ENCODE peak calls at places on chromosomes 2 and 18, in five cellular contexts. H, Z, G, F and Q are unnamed samples.

GRCh38 chr2:2112416-2113131 is 218.5 kb downstream of the MYT1L start:
- DNase-seq in H (no peak), Z (no peak), G (no peak), F (no peak), Q (no peak)

GRCh38 chr2:159084395-159085370 is 116.2 kb downstream of the TANC1 start:
- DNase-seq in H (no peak), Z (no peak), G (no peak), F (no peak), Q (no peak)

GRCh38 chr2:16103614-16104344 is 163.4 kb downstream of the MYCN start:
- DNase-seq in H (no peak), Z (no peak), G (no peak), F (no peak), Q (no peak)

GRCh38 chr2:200765995-200766660 is 45.6 kb upstream of the BZW1 start:
- DNase-seq in H (no peak), Z (no peak), G (no peak), F (no peak), Q (no peak)

GRCh38 chr2:9703701-9704221 is 73.0 kb upstream of the YWHAQ start:
- DNase-seq in H (no peak), Z (peak; percentile 98), G (peak; percentile 14), F (peak; percentile 79), Q (no peak)

GRCh38 chr2:105313877-105314276 is 15.7 kb downstream of the TGFBRAP1 start:
- DNase-seq in H (no peak), Z (no peak), G (no peak), F (no peak), Q (no peak)

GRCh38 chr2:111225871-111226270 is 105.2 kb downstream of the BCL2L11 start:
- DNase-seq in H (no peak), Z (no peak), G (no peak), F (no peak), Q (peak; percentile 26)

GRCh38 chr18:9017900-9018217 is 84.6 kb upstream of the NDUFV2 start:
- DNase-seq in H (no peak), Z (no peak), G (no peak), F (no peak), Q (no peak)

GRCh38 chr2:216319771-216320170 is 52.5 kb downstream of the MARCHF4 start:
- DNase-seq in H (no peak), Z (no peak), G (no peak), F (no peak), Q (peak; percentile 50)

GRCh38 chr2:15968280-15969178 is 28.2 kb downstream of the MYCN start:
- DNase-seq in H (no peak), Z (no peak), G (no peak), F (no peak), Q (no peak)

GRCh38 chr2:215692387-215693079 is 256.7 kb upstream of the FN1 start:
- DNase-seq in H (no peak), Z (no peak), G (no peak), F (no peak), Q (no peak)

GRCh38 chr2:114170070-114170469 is 272.4 kb upstream of the DPP10 start:
- DNase-seq in H (no peak), Z (no peak), G (no peak), F (no peak), Q (no peak)

GRCh38 chr2:238601433-238602222 is 174.9 kb downstream of the ASB1 start:
- DNase-seq in H (peak; percentile 92), Z (no peak), G (no peak), F (peak; percentile 62), Q (peak; percentile 92)

GRCh38 chr2:238554468-238555184 is 127.9 kb downstream of the ASB1 start:
- DNase-seq in H (no peak), Z (no peak), G (no peak), F (no peak), Q (no peak)

GRCh38 chr2:233209117-233209977 is 42.1 kb upstream of the ATG16L1 start:
- DNase-seq in H (no peak), Z (peak; percentile 28), G (no peak), F (no peak), Q (no peak)

GRCh38 chr2:112542974-112543760 is 902 bp downstream of the POLR1B start:
- DNase-seq in H (no peak), Z (peak; percentile 8), G (no peak), F (no peak), Q (no peak)

GRCh38 chr2:241508240-241508509 is 209 bp downstream of the STK25 start:
- DNase-seq in H (no peak), Z (no peak), G (no peak), F (peak; percentile 48), Q (no peak)

GRCh38 chr2:44168684-44169154 is at the start of gene PPM1B:
- DNase-seq in H (peak; percentile 100), Z (no peak), G (peak; percentile 99), F (peak; percentile 99), Q (no peak)

GRCh38 chr18:59446012-59446411 is 86.9 kb upstream of the LMAN1 start:
- DNase-seq in H (no peak), Z (no peak), G (no peak), F (no peak), Q (no peak)

GRCh38 chr2:164485541-164485940 is 135.7 kb downstream of the GRB14 start:
- DNase-seq in H (no peak), Z (no peak), G (no peak), F (no peak), Q (no peak)

GRCh38 chr2:108573070-108573469 is 38.8 kb downstream of the LIMS1 start:
- DNase-seq in H (no peak), Z (no peak), G (no peak), F (no peak), Q (no peak)

GRCh38 chr2:146240376-146240775 is 1604.5 kb upstream of the ACVR2A start:
- DNase-seq in H (no peak), Z (no peak), G (no peak), F (no peak), Q (no peak)

GRCh38 chr2:191020742-191021381 is 6.9 kb upstream of the STAT1 start:
- DNase-seq in H (peak; percentile 80), Z (peak; percentile 17), G (no peak), F (peak; percentile 65), Q (no peak)

GRCh38 chr2:173715483-173715882 is 249.7 kb downstream of the SP3 start:
- DNase-seq in H (no peak), Z (no peak), G (no peak), F (no peak), Q (no peak)

GRCh38 chr2:145114726-145115125 is 594.8 kb upstream of the ZEB2 start:
- DNase-seq in H (no peak), Z (no peak), G (no peak), F (no peak), Q (no peak)

GRCh38 chr18:51110073-51110797 is 80.2 kb downstream of the SMAD4 start:
- DNase-seq in H (peak; percentile 73), Z (peak; percentile 52), G (peak; percentile 73), F (peak; percentile 51), Q (no peak)

GRCh38 chr2:175097297-175097696 is 70.7 kb downstream of the ATF2 start:
- DNase-seq in H (no peak), Z (no peak), G (no peak), F (no peak), Q (no peak)

GRCh38 chr2:163641986-163642385 is 93.8 kb downstream of the FIGN start:
- DNase-seq in H (no peak), Z (no peak), G (no peak), F (no peak), Q (no peak)

GRCh38 chr18:77101410-77102245 is 31.0 kb downstream of the MBP start:
- DNase-seq in H (peak; percentile 93), Z (peak; percentile 86), G (peak; percentile 81), F (peak; percentile 96), Q (peak; percentile 98)

GRCh38 chr2:36507408-36507812 is 90.6 kb downstream of the FEZ2 start:
- DNase-seq in H (no peak), Z (peak; percentile 60), G (no peak), F (no peak), Q (no peak)

GRCh38 chr2:187051350-187051749 is 202.4 kb upstream of the ZSWIM2 start:
- DNase-seq in H (no peak), Z (no peak), G (no peak), F (no peak), Q (no peak)

GRCh38 chr2:187054501-187055319 is 205.7 kb upstream of the ZSWIM2 start:
- DNase-seq in H (no peak), Z (no peak), G (no peak), F (no peak), Q (no peak)

GRCh38 chr2:187057466-187057865 is 208.5 kb upstream of the ZSWIM2 start:
- DNase-seq in H (no peak), Z (no peak), G (no peak), F (no peak), Q (no peak)

GRCh38 chr2:187055463-187055862 is 206.5 kb upstream of the ZSWIM2 start:
- DNase-seq in H (no peak), Z (no peak), G (no peak), F (no peak), Q (no peak)

DNA sequence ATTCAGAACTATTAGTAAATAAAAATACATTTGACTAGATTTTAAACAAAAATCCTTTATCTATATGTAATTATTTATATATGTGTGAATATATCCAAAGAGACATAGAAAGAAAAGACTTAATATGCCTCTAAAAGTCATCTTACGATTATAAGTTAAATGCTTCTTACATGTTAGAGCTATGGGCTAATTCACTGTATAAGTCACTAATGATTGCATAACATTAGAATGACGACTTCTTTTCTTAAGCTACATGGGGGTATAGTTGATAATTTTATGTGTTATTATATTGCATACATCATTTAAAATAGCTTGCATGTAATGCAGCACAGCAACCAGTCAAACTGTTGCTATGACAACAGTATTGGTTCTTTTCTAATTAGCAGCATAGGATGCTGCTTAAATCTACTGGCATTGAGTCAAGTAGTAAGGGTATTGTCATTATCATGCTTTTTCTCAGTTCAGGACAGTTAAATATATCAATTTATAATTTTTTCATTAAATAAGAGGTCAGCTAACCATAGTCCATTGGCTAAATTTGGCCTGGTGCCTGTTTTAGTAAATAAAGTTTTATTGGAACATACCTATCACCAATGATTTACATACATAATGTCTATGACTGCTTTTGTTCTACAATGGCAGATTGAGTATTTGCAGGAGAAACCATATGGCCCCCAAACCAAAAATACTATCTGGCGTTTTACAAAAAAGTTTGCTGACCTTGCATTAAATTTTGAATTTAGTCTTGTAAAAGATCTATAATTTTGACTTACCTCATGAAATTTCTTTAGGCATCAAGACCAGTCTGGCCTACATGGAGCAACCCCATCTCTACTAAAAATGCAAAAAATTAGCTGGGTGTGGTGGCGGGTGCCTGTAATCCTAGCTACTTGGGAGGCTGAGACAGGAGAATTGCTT is 207.7 kb upstream of the ZSWIM2 start:
- DNase-seq in H (no peak), Z (no peak), G (no peak), F (no peak), Q (no peak)
- TF ChIP-seq POLR2A in H (no peak), Z (no peak), G (no peak), F (no peak), Q (no peak)

DNA sequence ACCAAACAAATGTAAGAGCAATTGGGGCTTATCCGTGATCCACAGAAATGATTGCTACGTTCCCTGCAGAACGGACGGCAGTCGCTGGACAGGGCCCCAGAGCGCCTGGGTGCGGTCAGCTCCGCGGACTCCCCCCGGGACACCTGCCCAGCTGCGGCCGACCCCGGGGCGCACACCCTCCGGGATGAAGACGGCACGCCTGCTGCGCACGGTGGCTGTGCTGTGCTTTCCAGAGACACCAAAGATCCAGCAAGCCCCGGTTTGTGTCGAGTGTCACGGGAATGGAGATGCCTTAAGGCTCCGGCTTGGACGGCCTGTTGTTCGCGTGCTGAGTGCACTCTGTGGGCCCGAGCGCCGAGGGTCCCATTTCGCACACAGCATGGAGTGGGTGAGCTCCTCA is 616.1 kb upstream of the SALL3 start:
- DNase-seq in H (no peak), Z (no peak), G (no peak), F (no peak), Q (no peak)
- TF ChIP-seq EP300 in H (no peak), Z (no peak), G (no peak), F (no peak), Q (no peak)

GRCh38 chr2:14779252-14779651 is 146.7 kb downstream of the LRATD1 start:
- DNase-seq in H (no peak), Z (no peak), G (no peak), F (no peak), Q (no peak)
- H3K4me1 ChIP-seq in H (no peaks in the 10 kb centered on the region), Z (no peaks in the 10 kb centered on the region), G (no peaks in the 10 kb centered on the region), F (no peaks in the 10 kb centered on the region), Q (no peaks in the 10 kb centered on the region)

GRCh38 chr18:10787293-10787901 is 261.6 kb downstream of the NAPG start:
- DNase-seq in H (peak; percentile 81), Z (peak; percentile 5), G (peak; percentile 44), F (peak; percentile 83), Q (peak; percentile 91)
- TF ChIP-seq POLR2A in H (no peak), Z (no peak), G (no peak), F (no peak), Q (no peak)